ENCODE peak calls at places on chromosomes 11 and 22, in ten cellular contexts. R is NCI-H446; F is NCI-H774; E is NCI-H748 treated with DMSO at 0.1 percent for 48 hours; P is stimulated activated CD4-positive, alpha-beta T cell treated with anti-CD3 and anti-CD28 coated beads, TNF-alpha, amount 100 ng/mL, for 24 hours; U is cardiac muscle cell; K is SJCRH30; O is NCI-H1105; Q is mucosa of descending colon; B is HCEC 1CT. D is an unnamed sample.

GRCh38 chr22:30227438-30228228 is 18.9 kb downstream of the LIF start:
- DNase-seq in B (no peak), E (no peak), Q (no peak), O (no peak), P (no peak), F (no peak), K (no peak), U (no peak), R (no peak), D (no peak)

GRCh38 chr22:43642807-43643206 is 169.3 kb downstream of the EFCAB6 start:
- DNase-seq in K (no peak), F (no peak), Q (no peak), R (no peak), B (no peak), U (no peak), O (no peak), E (no peak), P (no peak), D (no peak)

GRCh38 chr11:132114185-132114584 is 743.8 kb downstream of the NTM start:
- DNase-seq in O (peak), B (no peak), E (peak), R (no peak), P (no peak), U (peak), Q (peak), K (no peak), F (peak), D (peak)

GRCh38 chr11:66281776-66282467 is 3.9 kb downstream of the CNIH2 start:
- DNase-seq in E (no peak), R (no peak), F (no peak), B (no peak), K (no peak), O (no peak), Q (no peak), U (no peak), P (no peak), D (no peak)

GRCh38 chr11:3611976-3612678 is 29.7 kb downstream of the ART5 start:
- DNase-seq in O (no peak), K (no peak), R (no peak), E (no peak), B (no peak), F (no peak), Q (no peak), U (no peak), P (no peak), D (no peak)

GRCh38 chr11:134244593-134244992 is 8.6 kb downstream of the THYN1 start:
- DNase-seq in Q (no peak), O (no peak), F (no peak), U (peak), R (peak), K (no peak), P (no peak), E (no peak), B (no peak), D (peak)

GRCh38 chr22:38193580-38193979 is 8.2 kb upstream of the MAFF start:
- DNase-seq in R (no peak), F (no peak), Q (no peak), P (no peak), O (no peak), K (no peak), B (no peak), U (peak), E (no peak), D (no peak)

GRCh38 chr11:124278261-124278660 is 22.1 kb downstream of the OR8G5 start:
- DNase-seq in K (no peak), P (no peak), U (peak), Q (no peak), O (no peak), F (no peak), R (no peak), E (no peak), B (peak), D (no peak)

GRCh38 chr11:111435046-111435698 is 56.1 kb upstream of the POU2AF1 start:
- DNase-seq in P (no peak), K (no peak), O (peak), B (no peak), R (peak), F (no peak), U (no peak), E (no peak), Q (no peak), D (no peak)

GRCh38 chr11:58059011-58059358 is 28.2 kb downstream of the OR6Q1 start:
- DNase-seq in B (peak), K (no peak), U (peak), F (no peak), O (no peak), Q (no peak), R (no peak), E (no peak), P (no peak), D (peak)

GRCh38 chr22:23033116-23033905 is 37.0 kb upstream of the GNAZ start:
- DNase-seq in P (no peak), F (no peak), B (no peak), K (no peak), U (no peak), R (peak), E (no peak), O (no peak), Q (no peak), D (peak)

GRCh38 chr11:129846508-129847335 is 31.1 kb downstream of the TMEM45B start:
- DNase-seq in F (peak), R (no peak), O (no peak), P (no peak), K (peak), Q (peak), B (peak), E (peak), U (peak), D (peak)

GRCh38 chr11:64051297-64051696 is 15.6 kb downstream of the FLRT1 start:
- DNase-seq in U (no peak), P (no peak), K (no peak), O (no peak), F (no peak), E (no peak), R (no peak), Q (no peak), B (no peak), D (no peak)

GRCh38 chr11:131463162-131463561 is 92.7 kb downstream of the NTM start:
- DNase-seq in Q (no peak), P (no peak), O (no peak), B (no peak), K (peak), E (no peak), U (no peak), F (no peak), R (no peak), D (no peak)

GRCh38 chr11:67558084-67558772 is 25.4 kb upstream of the GSTP1 start:
- DNase-seq in U (peak), O (no peak), E (no peak), R (no peak), K (no peak), B (no peak), Q (peak), P (no peak), F (no peak), D (no peak)

GRCh38 chr22:18023509-18024275 is 669 bp downstream of the MICAL3 start:
- DNase-seq in F (peak), U (peak), Q (peak), K (peak), P (no peak), B (peak), E (peak), O (peak), R (peak), D (peak)

GRCh38 chr11:106442032-106442431 is 364.6 kb downstream of the AASDHPPT start:
- DNase-seq in F (no peak), Q (no peak), U (no peak), K (no peak), P (no peak), O (no peak), E (no peak), R (no peak), B (peak), D (no peak)

GRCh38 chr22:20218981-20219380 is 49.1 kb downstream of the RTN4R start:
- DNase-seq in E (no peak), R (no peak), O (no peak), P (no peak), F (no peak), B (no peak), U (no peak), Q (no peak), K (no peak), D (no peak)

GRCh38 chr11:118052581-118053206 is 24.2 kb upstream of the TMPRSS4 start:
- DNase-seq in F (no peak), E (no peak), O (no peak), B (no peak), K (no peak), R (no peak), Q (no peak), U (no peak), P (no peak), D (no peak)

GRCh38 chr11:82557274-82557673 is 176.4 kb downstream of the FAM181B start:
- DNase-seq in F (no peak), R (no peak), O (no peak), P (no peak), E (no peak), K (no peak), U (no peak), B (no peak), Q (peak), D (no peak)

GRCh38 chr11:72548481-72548880 is 114.2 kb upstream of the CLPB start:
- DNase-seq in B (no peak), O (no peak), E (no peak), F (no peak), K (peak), U (no peak), Q (no peak), P (no peak), R (no peak), D (no peak)

GRCh38 chr11:123137496-123138270 is 57.4 kb downstream of the CLMP start:
- DNase-seq in F (no peak), K (peak), E (no peak), R (peak), U (peak), Q (peak), O (no peak), B (peak), P (no peak), D (peak)

GRCh38 chr22:45896153-45896951 is 80.6 kb downstream of the WNT7B start:
- DNase-seq in F (no peak), E (no peak), U (no peak), K (peak), P (no peak), Q (peak), B (no peak), R (no peak), O (no peak), D (no peak)

GRCh38 chr11:86588566-86589090 is 83.8 kb downstream of the ME3 start:
- DNase-seq in E (no peak), Q (no peak), R (no peak), P (no peak), O (peak), K (no peak), U (no peak), F (peak), B (no peak), D (peak)

GRCh38 chr11:48013269-48013901 is 33.0 kb downstream of the PTPRJ start:
- DNase-seq in U (no peak), O (no peak), R (no peak), F (no peak), K (no peak), B (peak), Q (no peak), P (no peak), E (no peak), D (no peak)

GRCh38 chr22:25169278-25170031 is 30.2 kb upstream of the CRYBB3 start:
- DNase-seq in U (no peak), E (no peak), P (no peak), R (no peak), F (no peak), K (no peak), O (no peak), B (no peak), Q (no peak), D (peak)

GRCh38 chr11:128904303-128904871 is 13.2 kb downstream of the KCNJ5 start:
- DNase-seq in B (no peak), U (no peak), P (no peak), R (no peak), F (no peak), K (no peak), O (no peak), E (no peak), Q (no peak), D (no peak)

GRCh38 chr11:70542811-70543210 is 144.5 kb downstream of the CTTN start:
- DNase-seq in O (no peak), R (no peak), K (no peak), F (no peak), P (no peak), Q (no peak), E (no peak), U (no peak), B (no peak), D (no peak)

GRCh38 chr11:108890482-108891092 is 225.7 kb downstream of the DDX10 start:
- DNase-seq in P (no peak), O (peak), B (no peak), R (no peak), E (no peak), Q (no peak), F (no peak), U (no peak), K (no peak), D (no peak)

GRCh38 chr11:64661146-64661545 is 61.9 kb downstream of the NRXN2 start:
- DNase-seq in F (no peak), Q (no peak), E (no peak), U (peak), O (no peak), R (peak), K (peak), B (no peak), P (no peak), D (peak)

GRCh38 chr11:105861225-105861624 is 160.8 kb downstream of the MSANTD4 start:
- DNase-seq in U (peak), B (no peak), F (peak), K (no peak), Q (no peak), R (peak), O (no peak), E (peak), P (no peak), D (peak)

GRCh38 chr11:8694137-8694536 is 11.5 kb downstream of the RPL27A start:
- DNase-seq in R (no peak), F (no peak), Q (no peak), P (no peak), K (no peak), E (no peak), O (no peak), U (no peak), B (no peak), D (no peak)

GRCh38 chr11:8631395-8632110 is 37.5 kb upstream of the STK33 start:
- DNase-seq in K (peak), P (no peak), O (no peak), U (peak), F (no peak), E (no peak), R (peak), B (peak), Q (peak), D (peak)

GRCh38 chr11:69635804-69636511 is 5.0 kb upstream of the CCND1 start:
- DNase-seq in U (no peak), R (no peak), B (no peak), K (no peak), Q (no peak), P (no peak), F (no peak), E (no peak), O (no peak), D (no peak)

D was measured in astrocyte of the hippocampus.